ENCODE peak calls at places on chromosomes 16 and 17, in six cellular contexts. E is germinal center; Y is brain microvascular endothelial cell; B is stimulated activated CD4-positive, alpha-beta T cell treated with anti-CD3 and anti-CD28 coated beads, TNF-alpha, amount 100 ng/mL, for 48 hours; Z is GM04504; H is NCI-H1092. L is an unnamed sample.

GRCh38 chr17:78103311-78103710 is 25.2 kb downstream of the TMC6 start:
- DNase-seq in Y (no peak), E (no peak), B (no peak), H (no peak), Z (no peak), L (no peak)

GRCh38 chr17:8847891-8848290 is 19.6 kb downstream of the PIK3R6 start:
- DNase-seq in H (no peak), E (no peak), Y (no peak), Z (no peak), B (no peak), L (no peak)

GRCh38 chr17:77151236-77151635 is 10.5 kb downstream of the SEC14L1 start:
- DNase-seq in E (no peak), H (no peak), Z (no peak), Y (no peak), B (no peak), L (no peak)

GRCh38 chr16:30989469-30990047 is 4.6 kb downstream of the HSD3B7 start:
- DNase-seq in B (no peak), Z (no peak), Y (no peak), E (no peak), H (no peak), L (no peak)

GRCh38 chr17:81004336-81005015 is 12.8 kb downstream of the CHMP6 start:
- DNase-seq in Y (no peak), B (peak), Z (no peak), H (no peak), E (no peak), L (no peak)

GRCh38 chr17:66717680-66718079 is 117.2 kb upstream of the CACNG5 start:
- DNase-seq in E (peak), Y (no peak), Z (no peak), B (no peak), H (no peak), L (peak)

GRCh38 chr16:23757116-23757515 is 2.3 kb downstream of the CHP2 start:
- DNase-seq in B (no peak), Z (no peak), Y (no peak), H (no peak), E (no peak), L (no peak)

GRCh38 chr17:78965369-78965982 is 14.2 kb downstream of the LGALS3BP start:
- DNase-seq in B (no peak), E (no peak), H (no peak), Y (no peak), Z (no peak), L (no peak)

GRCh38 chr16:68296693-68297092 is 14.1 kb downstream of the SLC7A6OS start:
- DNase-seq in Y (no peak), H (no peak), B (no peak), E (no peak), Z (no peak), L (no peak)

GRCh38 chr17:57861000-57861736 is 11.3 kb upstream of the MRPS23 start:
- DNase-seq in H (no peak), B (no peak), Y (no peak), Z (no peak), E (peak), L (peak)

GRCh38 chr17:3890082-3890892 is 2.6 kb downstream of the CAMKK1 start:
- DNase-seq in E (no peak), B (no peak), H (peak), Z (peak), Y (peak), L (peak)

GRCh38 chr17:82931696-82932060 is 91.9 kb upstream of the ZNF750 start:
- DNase-seq in Y (peak), B (no peak), Z (peak), H (no peak), E (no peak), L (peak)

GRCh38 chr16:57530531-57531252 is 5.7 kb downstream of the CCDC102A start:
- DNase-seq in B (no peak), E (no peak), H (no peak), Y (no peak), Z (no peak), L (no peak)

GRCh38 chr17:9928601-9929341 is 23.7 kb upstream of the RCVRN start:
- DNase-seq in B (no peak), Y (peak), Z (peak), E (no peak), H (no peak), L (peak)

GRCh38 chr17:66906321-66907278 is 57.9 kb upstream of the CACNG4 start:
- DNase-seq in E (peak), H (peak), Z (peak), B (peak), Y (peak), L (peak)

GRCh38 chr16:51144203-51144602 is 6.9 kb downstream of the SALL1 start:
- DNase-seq in H (no peak), Z (no peak), Y (no peak), B (no peak), E (no peak), L (no peak)

GRCh38 chr17:19002805-19003542 is 1.6 kb downstream of the FAM83G start:
- DNase-seq in E (no peak), Y (no peak), Z (no peak), B (no peak), H (no peak), L (peak)

GRCh38 chr17:40612510-40613244 is 34.9 kb downstream of the SMARCE1 start:
- DNase-seq in Z (no peak), B (peak), H (no peak), Y (no peak), E (no peak), L (no peak)

GRCh38 chr17:34314279-34314678 is 5.0 kb upstream of the CCL8 start:
- DNase-seq in Y (no peak), Z (no peak), B (no peak), E (no peak), H (no peak), L (no peak)

GRCh38 chr17:66240630-66241029 is 11.4 kb upstream of the APOH start:
- DNase-seq in B (no peak), Z (no peak), Y (no peak), E (no peak), H (no peak), L (no peak)

GRCh38 chr17:10177921-10178788 is 20.3 kb downstream of the GAS7 start:
- DNase-seq in B (no peak), E (no peak), H (no peak), Z (peak), Y (peak), L (peak)

GRCh38 chr17:38674013-38674748 is 576 bp downstream of the EPOP start:
- DNase-seq in Z (no peak), H (no peak), E (peak), Y (no peak), B (no peak), L (peak)

GRCh38 chr17:60139438-60140285 is 10.1 kb upstream of the CA4 start:
- DNase-seq in B (peak), H (no peak), Y (peak), Z (peak), E (peak), L (peak)

GRCh38 chr17:64196626-64197025 is 66.4 kb downstream of the TEX2 start:
- DNase-seq in B (no peak), Y (peak), E (no peak), H (no peak), Z (peak), L (peak)

GRCh38 chr16:65538945-65539344 is 417.1 kb upstream of the CDH11 start:
- DNase-seq in B (no peak), Z (peak), Y (no peak), E (no peak), H (no peak), L (no peak)

GRCh38 chr17:12362853-12363252 is 302.8 kb upstream of the MYOCD start:
- DNase-seq in E (no peak), H (no peak), Y (no peak), B (no peak), Z (no peak), L (no peak)

GRCh38 chr17:15171433-15172047 is 93.6 kb downstream of the PMP22 start:
- DNase-seq in Z (peak), E (peak), Y (peak), B (peak), H (no peak), L (peak)

GRCh38 chr16:21185659-21186325 is 25.6 kb downstream of the ZP2 start:
- DNase-seq in Z (no peak), E (no peak), B (no peak), Y (no peak), H (no peak), L (no peak)

GRCh38 chr16:27650073-27650701 is 100.2 kb downstream of the KATNIP start:
- DNase-seq in Z (no peak), B (no peak), Y (no peak), E (no peak), H (no peak), L (no peak)

GRCh38 chr17:77107506-77108433 is 33.0 kb upstream of the SEC14L1 start:
- DNase-seq in Y (peak), H (no peak), Z (no peak), E (peak), B (peak), L (peak)

GRCh38 chr17:27396941-27397340 is 59.3 kb upstream of the KSR1 start:
- DNase-seq in H (no peak), B (no peak), E (no peak), Z (peak), Y (no peak), L (no peak)

GRCh38 chr17:64276961-64277505 is 14.0 kb upstream of the TEX2 start:
- DNase-seq in Z (no peak), B (no peak), H (no peak), E (no peak), Y (no peak), L (no peak)

GRCh38 chr17:65455972-65456343 is 105.5 kb downstream of the AXIN2 start:
- DNase-seq in E (no peak), H (peak), Y (no peak), B (no peak), Z (no peak), L (no peak)

GRCh38 chr17:7552621-7553051 is 3.8 kb downstream of the TNFSF12 start:
- DNase-seq in B (no peak), Y (no peak), Z (no peak), H (no peak), E (peak), L (no peak)

GRCh38 chr16:53945996-53946395 is 242.0 kb downstream of the FTO start:
- DNase-seq in B (no peak), Y (no peak), H (no peak), Z (peak), E (peak), L (peak)

GRCh38 chr16:88315543-88316105 is 67.1 kb upstream of the ZNF469 start:
- DNase-seq in H (no peak), E (no peak), Y (peak), B (no peak), Z (peak), L (peak)

GRCh38 chr17:19752216-19753048 is 4.3 kb upstream of the ALDH3A1 start:
- DNase-seq in Z (no peak), Y (no peak), H (no peak), B (no peak), E (no peak), L (no peak)